ENCODE peak calls at places on chromosomes 12 and 14, in four cellular contexts. C is mesendoderm, Q is IMR-90, X is H1. K is an unnamed sample.

GRCh38 chr12:112183141-112183581 is 57.8 kb downstream of the TRAFD1 start:
- DNase-seq in C (no peak), Q (peak), X (no peak), K (no peak)

GRCh38 chr12:67508830-67509229 is 139.7 kb upstream of the DYRK2 start:
- DNase-seq in C (no peak), Q (no peak), X (no peak), K (no peak)

GRCh38 chr12:2179953-2180736 is 127.4 kb downstream of the CACNA1C start:
- DNase-seq in C (no peak), Q (peak), X (no peak), K (no peak)

GRCh38 chr12:106840217-106840616 is 65.7 kb downstream of the RIC8B start:
- DNase-seq in C (peak), Q (peak), X (no peak), K (no peak)

GRCh38 chr12:96448287-96448686 is 41.1 kb upstream of the CFAP54 start:
- DNase-seq in C (no peak), Q (peak), X (no peak), K (no peak)

GRCh38 chr12:26867084-26867483 is 34.1 kb upstream of the ITPR2 start:
- DNase-seq in C (no peak), Q (no peak), X (no peak), K (no peak)

GRCh38 chr12:22974865-22975264 is 349.9 kb downstream of the ETNK1 start:
- DNase-seq in C (peak), Q (peak), X (no peak), K (no peak)

GRCh38 chr14:88895116-88895515 is 70.7 kb downstream of the TTC8 start:
- DNase-seq in C (no peak), Q (peak), X (no peak), K (no peak)

GRCh38 chr12:53530056-53530455 is 22.8 kb upstream of the NPFF start:
- DNase-seq in C (no peak), Q (no peak), X (no peak), K (no peak)

GRCh38 chr12:65607271-65607880 is 216.9 kb upstream of the HMGA2 start:
- DNase-seq in C (peak), Q (no peak), X (no peak), K (no peak)

GRCh38 chr12:80226576-80226975 is 127.2 kb downstream of the OTOGL start:
- DNase-seq in C (no peak), Q (peak), X (no peak), K (no peak)

GRCh38 chr14:34024768-34025144 is 73.9 kb upstream of the EGLN3 start:
- DNase-seq in C (no peak), Q (no peak), X (no peak), K (no peak)

GRCh38 chr12:90085491-90086274 is 377.0 kb upstream of the ATP2B1 start:
- DNase-seq in C (no peak), Q (peak), X (no peak), K (no peak)

GRCh38 chr14:94380225-94381148 is 7.9 kb downstream of the SERPINA1 start:
- DNase-seq in C (no peak), Q (no peak), X (no peak), K (no peak)

GRCh38 chr14:56210570-56210969 is 92.4 kb downstream of the PELI2 start:
- DNase-seq in C (no peak), Q (no peak), X (no peak), K (no peak)

GRCh38 chr14:52950898-52951729 is at the start of gene FERMT2:
- DNase-seq in C (peak), Q (peak), X (peak), K (peak)

GRCh38 chr12:67648306-67649164 is at the start of gene DYRK2:
- DNase-seq in C (peak), Q (peak), X (peak), K (peak)

GRCh38 chr14:49623941-49624806 is 3.6 kb downstream of the MGAT2 start:
- DNase-seq in C (no peak), Q (no peak), X (no peak), K (no peak)

GRCh38 chr12:45986646-45987338 is 3.6 kb downstream of the SCAF11 start:
- DNase-seq in C (peak), Q (no peak), X (no peak), K (no peak)

GRCh38 chr12:45988259-45988658 is 2.1 kb downstream of the SCAF11 start:
- DNase-seq in C (no peak), Q (peak), X (no peak), K (no peak)

GRCh38 chr12:45989857-45990467 is 412 bp downstream of the SCAF11 start:
- DNase-seq in C (peak), Q (peak), X (peak), K (peak)

GRCh38 chr12:45989277-45989856 is 1.0 kb downstream of the SCAF11 start:
- DNase-seq in C (no peak), Q (peak), X (no peak), K (no peak)

DNA sequence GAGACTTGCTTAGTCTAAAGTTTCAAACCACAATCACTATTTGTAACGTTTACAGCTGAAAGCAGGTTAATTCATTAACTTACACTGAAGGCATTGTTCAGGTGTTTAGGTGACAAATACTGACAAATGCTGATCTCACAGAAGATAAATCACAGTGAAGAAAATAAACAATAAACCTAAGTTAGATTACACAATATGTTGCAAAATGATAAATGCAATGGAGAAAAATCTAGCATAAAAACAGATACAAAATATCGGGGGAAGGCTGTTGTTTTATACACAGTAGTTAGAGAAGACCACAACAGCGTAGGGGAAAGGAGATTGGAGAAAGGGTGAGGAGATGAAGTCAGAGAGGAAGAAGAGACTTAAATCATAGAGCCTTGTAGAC is 3.0 kb downstream of the SCAF11 start:
- DNase-seq in C (no peak), Q (no peak), X (no peak), K (no peak)
- H3K56ac ChIP-seq in C (no peak), Q (no peak), X (no peak), K (no peak)

DNA sequence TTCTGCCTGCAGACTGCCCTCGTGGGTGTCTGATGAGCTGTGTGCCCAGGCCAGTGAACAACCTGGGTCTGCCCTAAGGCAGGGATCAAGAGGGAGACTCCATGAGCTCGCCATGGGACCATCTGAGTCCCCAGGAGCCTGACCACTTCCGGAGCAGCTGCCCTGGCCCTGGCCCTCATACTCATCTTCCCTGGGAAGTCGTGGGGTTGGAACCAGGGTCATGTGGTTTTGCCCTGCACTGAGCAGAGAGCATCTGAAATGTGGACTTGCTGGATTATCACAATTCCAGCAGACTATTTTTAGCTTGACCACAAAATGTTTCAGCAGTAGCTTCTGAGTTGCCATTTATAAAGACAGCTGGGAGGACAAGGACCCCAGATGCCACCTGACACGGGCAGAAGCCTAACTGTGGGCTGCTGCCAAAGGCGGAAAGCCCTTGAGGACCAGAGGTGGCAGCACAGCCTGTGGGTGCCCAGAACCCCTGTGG is 6.7 kb downstream of the BTBD6 start:
- DNase-seq in C (no peak), Q (peak), X (no peak), K (peak)
- H3K9ac ChIP-seq in C (no peak), Q (no peak), X (no peak), K (no peak)

DNA sequence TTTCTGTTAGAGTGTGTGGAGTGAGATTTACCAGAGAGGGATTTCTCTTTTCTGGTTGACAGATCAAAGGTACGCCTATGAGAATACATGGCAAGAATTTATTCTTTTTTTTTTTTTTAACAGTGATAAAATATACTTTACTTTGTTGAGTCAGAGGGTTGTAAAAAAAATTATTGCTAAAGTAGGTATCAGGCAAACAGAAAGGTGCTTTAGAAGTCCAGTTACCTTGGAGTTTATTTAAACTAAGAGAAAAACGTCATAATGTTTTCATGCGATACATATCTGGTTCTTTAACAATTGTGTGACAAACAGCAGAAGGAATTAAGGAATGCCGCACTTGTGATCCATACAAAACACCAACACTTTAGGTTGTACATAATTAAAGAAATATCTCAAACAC is 94.2 kb downstream of the BORCS5 start:
- DNase-seq in C (no peak), Q (no peak), X (no peak), K (no peak)
- H4K5ac ChIP-seq in C (no peak), Q (no peak), X (no peak), K (no peak)

GRCh38 chr12:41905703-41906297 is 238.9 kb downstream of the GXYLT1 start:
- DNase-seq in C (no peak), Q (no peak), X (no peak), K (no peak)

GRCh38 chr12:41907036-41907435 is 237.6 kb downstream of the GXYLT1 start:
- DNase-seq in C (no peak), Q (no peak), X (no peak), K (peak)

GRCh38 chr12:41904041-41904440 is 240.6 kb downstream of the GXYLT1 start:
- DNase-seq in C (no peak), Q (no peak), X (no peak), K (no peak)

GRCh38 chr12:41910578-41911331 is 233.9 kb downstream of the GXYLT1 start:
- DNase-seq in C (no peak), Q (no peak), X (no peak), K (no peak)

DNA sequence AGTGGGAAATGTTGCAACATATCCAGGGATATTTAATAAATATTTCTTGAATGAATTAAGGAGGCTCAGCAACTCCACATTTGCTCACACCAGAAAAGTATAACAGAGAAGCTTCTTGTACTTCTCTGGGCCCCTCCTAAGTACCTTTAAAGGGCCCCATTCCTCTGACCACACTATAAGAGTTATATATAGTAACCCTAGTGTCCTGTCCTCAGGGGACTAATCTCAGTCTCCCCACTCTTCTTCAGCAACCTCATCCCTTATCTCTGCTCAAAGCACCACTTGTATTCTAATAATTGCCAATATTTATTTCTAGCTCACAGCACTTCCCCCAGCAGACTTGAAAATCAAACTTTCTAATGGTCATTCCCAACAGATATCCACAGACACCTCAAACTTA is 237.1 kb downstream of the GXYLT1 start:
- DNase-seq in C (no peak), Q (no peak), X (no peak), K (no peak)
- H3K56ac ChIP-seq in C (no peak), Q (no peak), X (no peak), K (no peak)

GRCh38 chr12:25764409-25764808 is 194.1 kb upstream of the RASSF8 start:
- DNase-seq in C (no peak), Q (no peak), X (no peak), K (no peak)

GRCh38 chr12:25768151-25768550 is 190.3 kb upstream of the RASSF8 start:
- DNase-seq in C (no peak), Q (no peak), X (no peak), K (no peak)

GRCh38 chr12:25761356-25761755 is 197.1 kb upstream of the RASSF8 start:
- DNase-seq in C (no peak), Q (no peak), X (no peak), K (no peak)

GRCh38 chr12:25767613-25768012 is 190.9 kb upstream of the RASSF8 start:
- DNase-seq in C (no peak), Q (peak), X (no peak), K (no peak)

GRCh38 chr12:25764892-25765291 is 193.6 kb upstream of the RASSF8 start:
- DNase-seq in C (no peak), Q (no peak), X (no peak), K (no peak)
- H3K9ac ChIP-seq in C (no peak), Q (no peak), X (no peak), K (no peak)

DNA sequence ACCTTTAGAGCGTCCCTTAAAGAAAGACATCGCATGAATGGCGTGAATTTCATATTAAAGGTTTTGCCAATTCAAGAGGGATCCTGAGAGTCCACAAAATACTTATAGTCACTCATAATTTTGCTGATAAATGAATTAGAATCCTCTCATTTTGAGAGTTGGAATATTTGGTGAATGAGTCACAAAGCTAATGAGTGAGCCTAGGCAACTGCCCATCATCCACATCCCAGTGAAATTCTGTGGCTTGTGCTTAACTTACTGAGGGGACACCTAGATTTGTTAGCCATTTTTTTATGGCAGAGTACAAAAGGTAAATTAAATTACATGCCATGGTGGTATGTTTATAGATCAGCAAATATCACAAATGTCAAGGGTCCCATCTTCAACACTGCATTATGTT is 12.7 kb upstream of the NOXRED1 start:
- DNase-seq in C (no peak), Q (no peak), X (no peak), K (no peak)
- H4K5ac ChIP-seq in C (no peak), Q (no peak), X (no peak), K (no peak)

GRCh38 chr14:100440207-100440631 is 117.1 kb downstream of the SLC25A47 start:
- DNase-seq in C (peak), Q (peak), X (peak), K (peak)
- H3K56ac ChIP-seq in C (no peak), Q (no peak), X (no peak), K (no peak)